ENCODE peak calls at places on chromosomes 13 and 19, in nine cellular contexts. Y is fibroblast of the aortic adventitia, T is hypothalamus, C is upper lobe of left lung, O is GM04503, B is HuH-7.5, E is uterus, Q is COR-L47, Z is pancreas. K is an unnamed sample.

GRCh38 chr19:40908981-40909380 is 26.9 kb upstream of the CYP2A7 start:
- DNase-seq in Y (no peak), T (no peak), C (no peak), O (no peak), B (no peak), E (no peak), Q (no peak), Z (no peak), K (peak; percentile 54)

GRCh38 chr13:40338217-40338616 is 328.2 kb downstream of the FOXO1 start:
- DNase-seq in Y (no peak), T (no peak), C (no peak), O (no peak), B (no peak), E (no peak), Q (no peak), Z (no peak), K (no peak)

GRCh38 chr19:653425-653824 is 9.6 kb downstream of the RNF126 start:
- DNase-seq in Y (no peak), T (no peak), C (peak; percentile 57), O (no peak), B (no peak), E (no peak), Q (no peak), Z (no peak), K (no peak)

GRCh38 chr13:29125934-29126424 is 305.8 kb downstream of the MTUS2 start:
- DNase-seq in Y (no peak), T (no peak), C (no peak), O (no peak), B (no peak), E (no peak), Q (no peak), Z (no peak), K (no peak)

GRCh38 chr13:31930901-31931522 is 100.6 kb upstream of the FRY start:
- DNase-seq in Y (peak; percentile 13), T (no peak), C (no peak), O (no peak), B (no peak), E (no peak), Q (no peak), Z (no peak), K (no peak)

GRCh38 chr13:95535243-95535642 is 17.3 kb upstream of the CLDN10 start:
- DNase-seq in Y (peak; percentile 50), T (no peak), C (no peak), O (peak; percentile 10), B (no peak), E (no peak), Q (no peak), Z (peak; percentile 56), K (no peak)

GRCh38 chr19:16921766-16922591 is 33.2 kb downstream of the F2RL3 start:
- DNase-seq in Y (no peak), T (no peak), C (no peak), O (no peak), B (no peak), E (no peak), Q (no peak), Z (no peak), K (no peak)

GRCh38 chr13:113400621-113401451 is 36.9 kb upstream of the GRTP1 start:
- DNase-seq in Y (no peak), T (no peak), C (peak; percentile 60), O (no peak), B (no peak), E (no peak), Q (no peak), Z (no peak), K (peak; percentile 90)

GRCh38 chr13:98476106-98476505 is 100.8 kb downstream of the STK24 start:
- DNase-seq in Y (no peak), T (no peak), C (no peak), O (no peak), B (no peak), E (no peak), Q (no peak), Z (no peak), K (no peak)

GRCh38 chr13:38872693-38873092 is 117.9 kb downstream of the STOML3 start:
- DNase-seq in Y (peak; percentile 22), T (peak; percentile 5), C (no peak), O (no peak), B (peak; percentile 21), E (peak; percentile 14), Q (peak; percentile 67), Z (peak; percentile 23), K (no peak)

GRCh38 chr19:4678881-4679379 is 8.8 kb upstream of the MYDGF start:
- DNase-seq in Y (no peak), T (no peak), C (no peak), O (no peak), B (no peak), E (peak; percentile 47), Q (no peak), Z (no peak), K (no peak)

GRCh38 chr19:17483605-17484002 is 13.3 kb downstream of the SLC27A1 start:
- DNase-seq in Y (no peak), T (no peak), C (no peak), O (no peak), B (no peak), E (no peak), Q (no peak), Z (no peak), K (no peak)

K was measured in posterior cingulate gyrus.